ENCODE peak calls at places on chromosomes 3 and 15, in six cellular contexts. I is body of pancreas, V is suprapubic skin, T is K562, F is IMR-90, K is heart left ventricle. L is an unnamed sample. For H3K4me1, the result is how much of the 10 kb centered on the place peaks cover.

GRCh38 chr3:69770219-69770618 is 31.0 kb downstream of the MITF start:
- DNase-seq in F (peak), T (no peak), V (no peak), K (no peak), I (no peak), L (no peak)

GRCh38 chr3:168342946-168343856 is 247.5 kb upstream of the GOLIM4 start:
- DNase-seq in V (no peak), K (no peak), F (no peak), T (no peak), I (no peak), L (no peak)

GRCh38 chr3:108320746-108321350 is 24.5 kb downstream of the HHLA2 start:
- DNase-seq in T (no peak), I (no peak), K (no peak), V (no peak), F (no peak), L (no peak)

GRCh38 chr15:70504305-70504951 is 258.9 kb downstream of the UACA start:
- DNase-seq in K (peak), V (no peak), F (peak), I (peak), T (no peak), L (peak)

GRCh38 chr3:187400756-187401155 is 32.6 kb downstream of the RTP4 start:
- DNase-seq in F (no peak), K (no peak), V (no peak), T (no peak), I (no peak), L (no peak)

GRCh38 chr3:115325539-115325938 is 178.5 kb upstream of the ZBTB20 start:
- DNase-seq in K (no peak), F (peak), I (peak), T (peak), V (no peak), L (peak)

GRCh38 chr3:140834266-140835037 is 107.2 kb upstream of the SLC25A36 start:
- DNase-seq in F (no peak), I (no peak), K (no peak), V (no peak), T (no peak), L (no peak)

GRCh38 chr3:43584043-43584826 is 37.6 kb downstream of the ANO10 start:
- DNase-seq in I (no peak), F (peak), T (peak), V (no peak), K (no peak), L (no peak)

GRCh38 chr3:9214599-9214998 is 34.8 kb downstream of the SRGAP3 start:
- DNase-seq in T (no peak), V (no peak), I (no peak), K (no peak), F (peak), L (no peak)

GRCh38 chr15:29924750-29925149 is 102.5 kb upstream of the TJP1 start:
- DNase-seq in V (no peak), T (no peak), K (no peak), I (peak), F (peak), L (peak)

GRCh38 chr3:15903776-15904720 is 106.3 kb upstream of the ANKRD28 start:
- DNase-seq in V (no peak), K (peak), I (peak), T (no peak), F (no peak), L (no peak)

GRCh38 chr3:160538906-160539305 is 26.5 kb downstream of the KPNA4 start:
- DNase-seq in V (no peak), F (no peak), T (no peak), K (no peak), I (no peak), L (no peak)

GRCh38 chr3:184619348-184619747 is 57.8 kb downstream of the EPHB3 start:
- DNase-seq in V (no peak), K (no peak), F (no peak), T (no peak), I (no peak), L (no peak)

GRCh38 chr15:57591822-57592367 is at the start of gene MYZAP:
- DNase-seq in I (peak), T (peak), K (peak), V (no peak), F (no peak), L (peak)

GRCh38 chr3:14684447-14684846 is 9.5 kb downstream of the C3orf20 start:
- DNase-seq in T (no peak), V (no peak), K (no peak), I (no peak), F (no peak), L (no peak)

GRCh38 chr3:121796970-121797369 is 37.9 kb downstream of the IQCB1 start:
- DNase-seq in I (no peak), V (no peak), K (no peak), F (no peak), T (no peak), L (no peak)

GRCh38 chr3:10170915-10171478 is 6.3 kb downstream of the IRAK2 start:
- DNase-seq in V (no peak), F (no peak), I (no peak), K (no peak), T (peak), L (no peak)

GRCh38 chr3:102091358-102091757 is 242.0 kb downstream of the NFKBIZ start:
- DNase-seq in F (no peak), V (no peak), T (no peak), I (no peak), K (no peak), L (no peak)

GRCh38 chr15:28989239-28989830 is 103.6 kb downstream of the APBA2 start:
- DNase-seq in F (peak), V (no peak), I (no peak), T (peak), K (no peak), L (peak)

GRCh38 chr15:93987068-93987467 is 244.3 kb upstream of the MCTP2 start:
- DNase-seq in K (no peak), T (no peak), F (no peak), I (no peak), V (no peak), L (no peak)

GRCh38 chr3:27720899-27721716 is 1.0 kb downstream of the EOMES start:
- DNase-seq in K (peak), F (no peak), I (no peak), V (no peak), T (no peak), L (peak)

GRCh38 chr3:53478166-53478830 is 16.1 kb upstream of the CACNA1D start:
- DNase-seq in I (no peak), T (no peak), K (no peak), F (no peak), V (no peak), L (no peak)

GRCh38 chr3:74693696-74694393 is 79.4 kb upstream of the CNTN3 start:
- DNase-seq in K (no peak), I (no peak), V (no peak), F (no peak), T (no peak), L (no peak)

GRCh38 chr3:24646790-24647189 is 152.1 kb upstream of the THRB start:
- DNase-seq in F (no peak), T (no peak), K (no peak), I (no peak), V (no peak), L (no peak)

GRCh38 chr15:79094611-79095021 is 4.0 kb upstream of the RASGRF1 start:
- DNase-seq in F (no peak), I (no peak), K (no peak), T (no peak), V (peak), L (no peak)

GRCh38 chr3:177199206-177199765 is 2.0 kb upstream of the TBL1XR1 start:
- DNase-seq in I (no peak), K (no peak), T (no peak), F (no peak), V (no peak), L (no peak)

GRCh38 chr3:62149962-62150361 is 223.4 kb downstream of the FEZF2 start:
- DNase-seq in F (peak), K (no peak), T (no peak), I (no peak), V (no peak), L (peak)

GRCh38 chr3:52331091-52331490 is 15.0 kb downstream of the DNAH1 start:
- DNase-seq in V (no peak), K (peak), F (no peak), I (no peak), T (no peak), L (no peak)

GRCh38 chr15:57752426-57752825 is 45.9 kb downstream of the POLR2M start:
- DNase-seq in V (no peak), K (no peak), F (no peak), T (no peak), I (no peak), L (peak)

GRCh38 chr3:128368626-128369025 is 98.1 kb downstream of the DNAJB8 start:
- DNase-seq in F (no peak), V (no peak), I (no peak), K (no peak), T (no peak), L (no peak)

GRCh38 chr15:32029409-32029861 is 880 bp upstream of the CHRNA7 start:
- DNase-seq in F (no peak), T (no peak), I (peak), V (no peak), K (no peak), L (peak)

GRCh38 chr3:143099690-143100089 is 19.9 kb upstream of the CHST2 start:
- DNase-seq in V (no peak), F (no peak), I (no peak), T (no peak), K (no peak), L (no peak)

GRCh38 chr3:192833177-192833890 is 84.3 kb downstream of the MB21D2 start:
- DNase-seq in T (no peak), F (peak), V (no peak), K (no peak), I (no peak), L (no peak)

GRCh38 chr15:73010154-73011152 is 41.8 kb upstream of the NEO1 start:
- DNase-seq in I (no peak), F (peak), K (no peak), V (no peak), T (no peak), L (no peak)

GRCh38 chr3:46981932-46982471 is 2.5 kb downstream of the NBEAL2 start:
- DNase-seq in I (no peak), V (no peak), K (peak), T (no peak), F (no peak), L (no peak)

GRCh38 chr3:46978381-46978780 is 1.1 kb upstream of the NBEAL2 start:
- DNase-seq in T (no peak), V (no peak), I (no peak), F (no peak), K (no peak), L (no peak)

GRCh38 chr3:46977811-46978195 is 1.3 kb upstream of the CCDC12 start:
- DNase-seq in K (no peak), F (no peak), I (no peak), T (no peak), V (no peak), L (no peak)

GRCh38 chr3:46978985-46979944 is at the start of gene NBEAL2:
- DNase-seq in I (peak), T (peak), V (peak), K (peak), F (peak), L (peak)

GRCh38 chr3:46979958-46980497 is 562 bp downstream of the NBEAL2 start:
- DNase-seq in I (peak), F (no peak), K (peak), V (no peak), T (no peak), L (no peak)
- H3K4me1 ChIP-seq in I (half or more), F (under half), K (under half), V (half or more), T (half or more), L (under half)

GRCh38 chr3:40653878-40654277 is 129.1 kb downstream of the ZNF621 start:
- DNase-seq in F (no peak), I (no peak), V (no peak), K (no peak), T (no peak), L (no peak)

GRCh38 chr3:40661285-40661684 is 136.5 kb downstream of the ZNF621 start:
- DNase-seq in T (no peak), F (no peak), V (no peak), K (no peak), I (no peak), L (no peak)

GRCh38 chr3:40660554-40660953 is 135.8 kb downstream of the ZNF621 start:
- DNase-seq in K (no peak), T (no peak), F (no peak), V (no peak), I (no peak), L (no peak)

GRCh38 chr3:40657623-40658022 is 132.9 kb downstream of the ZNF621 start:
- DNase-seq in V (no peak), F (no peak), T (no peak), K (no peak), I (no peak), L (no peak)

DNA sequence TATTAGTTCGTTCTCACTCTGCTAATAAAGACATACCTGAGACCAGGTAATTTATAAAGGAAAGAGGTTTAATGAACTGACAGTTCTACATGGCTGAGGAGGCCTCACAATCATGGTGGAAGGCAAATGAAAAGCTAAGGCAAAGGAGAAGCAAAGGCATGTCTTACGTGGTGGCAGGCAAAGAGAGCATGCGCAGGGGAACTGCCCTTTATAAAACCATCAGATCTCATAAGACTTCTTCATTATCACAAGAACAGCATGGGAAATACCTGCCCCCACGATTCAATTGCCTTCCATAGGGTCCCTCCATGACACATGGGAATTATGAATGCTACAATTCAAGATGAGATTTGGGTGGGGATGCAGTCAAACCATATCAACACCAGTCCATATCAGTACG is 133.5 kb downstream of the ZNF621 start:
- DNase-seq in T (no peak), K (no peak), V (no peak), F (no peak), I (no peak), L (no peak)
- H3K4me1 ChIP-seq in T (under half), K (under half), V (under half), F (under half), I (under half), L (under half)

DNA sequence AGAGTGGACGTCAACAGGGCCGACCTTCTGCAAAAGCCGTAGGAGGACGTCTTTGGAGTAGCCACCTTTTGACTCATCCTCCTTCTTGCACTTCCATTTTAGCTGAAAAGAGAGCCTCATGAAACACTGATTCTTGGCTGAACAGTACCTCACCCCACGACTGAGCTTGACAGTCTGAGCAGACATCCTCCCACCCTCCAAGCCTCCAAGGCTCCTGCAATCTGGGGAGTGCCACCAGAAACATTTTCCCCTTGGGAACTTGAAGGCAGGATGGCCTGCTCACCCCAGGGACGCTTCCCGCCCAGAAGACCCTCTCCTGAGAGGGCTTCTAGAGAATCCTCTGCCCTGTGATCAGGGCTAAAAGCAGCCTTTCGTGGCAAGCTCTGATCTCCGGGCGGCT is 5.2 kb downstream of the C15orf62 start:
- DNase-seq in V (no peak), T (no peak), K (no peak), F (no peak), I (no peak), L (no peak)
- H3K4me1 ChIP-seq in V (under half), T (under half), K (under half), F (under half), I (under half), L (under half)

DNA sequence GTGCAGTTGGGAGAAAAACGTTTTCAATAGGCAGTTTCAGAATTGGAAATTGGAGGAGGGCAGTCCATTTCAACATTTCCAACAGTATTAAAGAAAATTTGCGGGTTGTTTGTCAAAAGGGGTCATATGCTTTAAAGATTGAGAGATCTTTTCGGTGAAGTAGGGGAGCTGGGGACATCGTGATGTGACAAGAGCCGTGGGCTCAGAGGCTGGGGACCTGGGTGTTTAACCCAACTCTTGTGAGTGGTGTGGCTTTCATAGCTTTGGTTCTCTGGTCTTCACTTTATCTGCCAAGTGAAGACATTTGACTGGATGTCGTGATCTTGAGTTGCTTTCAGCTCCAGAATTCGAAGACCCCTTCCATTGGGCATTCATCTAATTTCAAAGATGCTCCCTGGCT is 133.2 kb downstream of the PGPEP1L start:
- DNase-seq in F (no peak), V (no peak), T (no peak), K (no peak), I (no peak), L (no peak)
- H3K4me1 ChIP-seq in F (under half), V (under half), T (under half), K (half or more), I (under half), L (under half)

GRCh38 chr15:60821462-60822061 is 342.6 kb upstream of the ICE2 start:
- DNase-seq in F (no peak), I (no peak), V (no peak), T (no peak), K (no peak), L (no peak)

GRCh38 chr15:60827492-60827891 is 348.6 kb upstream of the ICE2 start:
- DNase-seq in I (no peak), V (no peak), T (no peak), K (no peak), F (no peak), L (no peak)

GRCh38 chr15:60819860-60820259 is 340.9 kb upstream of the ICE2 start:
- DNase-seq in I (no peak), F (no peak), V (no peak), T (no peak), K (no peak), L (no peak)

GRCh38 chr15:60822403-60822802 is 343.5 kb upstream of the ICE2 start:
- DNase-seq in V (no peak), T (no peak), K (no peak), I (no peak), F (no peak), L (no peak)
- H3K4me1 ChIP-seq in V (under half), T (under half), K (under half), I (under half), F (under half), L (under half)

DNA sequence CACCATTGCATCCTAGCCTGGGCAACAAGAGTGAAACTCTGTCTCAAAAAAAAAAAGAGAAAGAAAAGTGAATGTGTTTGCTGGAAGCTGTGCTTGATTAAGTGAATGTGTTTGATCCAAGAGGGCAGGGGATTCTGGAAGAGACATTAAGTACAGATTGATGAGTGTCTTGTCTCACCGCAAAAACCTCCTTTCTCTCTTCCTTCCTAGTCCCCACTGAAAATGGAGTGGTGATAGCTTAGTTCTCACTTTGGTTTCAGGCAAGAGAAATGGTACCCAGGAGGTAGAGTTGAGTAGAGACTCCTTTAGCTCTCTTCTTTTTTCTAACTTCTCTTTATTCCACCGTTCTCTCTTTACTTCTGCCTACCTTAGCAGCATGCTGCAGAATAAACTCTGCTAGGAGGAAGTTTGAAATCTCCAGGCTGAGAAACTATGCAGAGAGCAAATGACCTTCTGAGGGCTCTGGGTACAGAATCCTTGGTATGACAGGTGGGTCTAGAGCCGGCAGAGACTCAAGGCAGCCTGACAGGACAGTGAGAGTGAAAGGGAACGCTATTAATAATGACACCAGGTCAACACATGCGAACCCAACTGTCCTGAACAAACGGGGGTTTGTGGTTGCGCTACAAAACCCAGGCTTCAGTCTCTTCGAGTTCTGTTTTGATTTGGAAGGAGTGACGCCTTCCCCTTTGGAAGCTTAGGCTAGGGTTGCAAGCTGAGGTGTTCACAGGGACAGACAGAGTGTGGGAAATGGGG is 74.9 kb downstream of the SMAD3 start:
- DNase-seq in I (no peak), V (no peak), K (no peak), F (no peak), T (no peak), L (no peak)
- H3K4me1 ChIP-seq in I (half or more), V (half or more), K (half or more), F (half or more), T (under half), L (half or more)

GRCh38 chr3:12957334-12957733 is 115.9 kb downstream of the IQSEC1 start:
- DNase-seq in F (no peak), T (no peak), I (no peak), K (peak), V (no peak), L (no peak)
- H3K4me1 ChIP-seq in F (under half), T (half or more), I (half or more), K (half or more), V (half or more), L (under half)

DNA sequence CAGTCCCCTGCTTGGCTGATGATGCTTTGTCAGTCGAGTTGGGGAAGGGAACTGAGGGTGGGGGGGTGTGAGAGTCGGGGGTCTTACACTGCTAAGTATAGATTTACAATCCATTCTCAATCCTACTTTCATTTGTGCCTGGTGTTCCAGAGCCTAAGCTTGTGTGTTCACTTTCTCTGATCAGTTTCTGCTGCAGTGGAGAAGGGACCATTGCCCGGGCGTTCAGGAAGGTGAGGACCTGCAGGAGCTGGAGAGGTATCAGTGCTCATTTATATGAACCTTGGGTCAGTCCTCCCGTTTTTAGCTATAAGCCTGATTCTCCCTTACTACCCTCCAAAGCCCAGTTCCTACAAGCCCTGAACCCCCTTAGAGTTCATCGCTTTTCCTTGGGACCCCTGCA is 41.0 kb upstream of the TRAK1 start:
- DNase-seq in I (no peak), F (no peak), V (peak), T (no peak), K (no peak), L (no peak)
- H3K4me1 ChIP-seq in I (under half), F (under half), V (under half), T (under half), K (half or more), L (under half)

GRCh38 chr3:13596426-13597205 is 47.7 kb downstream of the FBLN2 start:
- DNase-seq in K (no peak), V (no peak), F (no peak), I (no peak), T (no peak), L (no peak)
- H3K4me1 ChIP-seq in K (under half), V (under half), F (under half), I (under half), T (under half), L (under half)